ENCODE peak calls at places on chromosomes 11 and 22, in six cellular contexts. L is H1, Y is HepG2, O is K562, K is SK-N-SH, N is GM12878. R is an unnamed sample.

GRCh38 chr11:18676803-18677202 is 21.8 kb upstream of the TMEM86A start:
- DNase-seq in L (no peak), Y (no peak), O (no peak), K (no peak), N (no peak), R (no peak)

GRCh38 chr11:111066861-111067260 is 178.7 kb upstream of the POU2AF2 start:
- DNase-seq in L (no peak), Y (no peak), O (no peak), K (no peak), N (no peak), R (no peak)

GRCh38 chr11:113014262-113014661 is 53.0 kb downstream of the NCAM1 start:
- DNase-seq in L (no peak), Y (no peak), O (no peak), K (peak), N (no peak), R (no peak)

GRCh38 chr11:98060759-98061158 is 960.0 kb upstream of the CNTN5 start:
- DNase-seq in L (no peak), Y (no peak), O (no peak), K (no peak), N (no peak), R (no peak)

GRCh38 chr11:69874178-69874983 is 55.2 kb upstream of the FGF3 start:
- DNase-seq in L (no peak), Y (no peak), O (no peak), K (peak), N (no peak), R (no peak)

GRCh38 chr22:25735657-25736056 is 6.3 kb upstream of the MYO18B start:
- DNase-seq in L (no peak), Y (no peak), O (no peak), K (no peak), N (no peak), R (no peak)

GRCh38 chr11:131907371-131907770 is 537.0 kb downstream of the NTM start:
- DNase-seq in L (no peak), Y (no peak), O (no peak), K (no peak), N (no peak), R (no peak)

GRCh38 chr11:75554258-75555022 is 7.6 kb upstream of the SERPINH1 start:
- DNase-seq in L (no peak), Y (peak), O (peak), K (peak), N (no peak), R (no peak)

GRCh38 chr11:15826826-15827225 is 529.5 kb downstream of the SOX6 start:
- DNase-seq in L (peak), Y (no peak), O (peak), K (peak), N (no peak), R (peak)

GRCh38 chr11:103936059-103936458 is 100.4 kb upstream of the DDI1 start:
- DNase-seq in L (no peak), Y (no peak), O (no peak), K (no peak), N (no peak), R (no peak)

GRCh38 chr11:16897460-16898061 is 116.7 kb downstream of the PLEKHA7 start:
- DNase-seq in L (peak), Y (no peak), O (no peak), K (no peak), N (no peak), R (no peak)

GRCh38 chr11:128559496-128560103 is 27.8 kb downstream of the ETS1 start:
- DNase-seq in L (no peak), Y (no peak), O (no peak), K (no peak), N (no peak), R (no peak)

GRCh38 chr11:44816761-44817160 is 90.0 kb downstream of the TSPAN18 start:
- DNase-seq in L (no peak), Y (no peak), O (no peak), K (no peak), N (no peak), R (no peak)

GRCh38 chr22:44939451-44939850 is 70.4 kb downstream of the PHF21B start:
- DNase-seq in L (no peak), Y (no peak), O (no peak), K (no peak), N (no peak), R (no peak)

GRCh38 chr11:23192256-23192655 is 332.0 kb upstream of the CCDC179 start:
- DNase-seq in L (no peak), Y (no peak), O (no peak), K (no peak), N (no peak), R (no peak)

GRCh38 chr22:20118572-20119020 is 1.6 kb upstream of the TRMT2A start:
- DNase-seq in L (no peak), Y (no peak), O (peak), K (no peak), N (no peak), R (no peak)

GRCh38 chr11:100574894-100575769 is 112.0 kb upstream of the ARHGAP42 start:
- DNase-seq in L (no peak), Y (peak), O (no peak), K (no peak), N (no peak), R (no peak)

GRCh38 chr11:125165664-125166346 is 1.3 kb downstream of the PKNOX2 start:
- DNase-seq in L (no peak), Y (no peak), O (no peak), K (no peak), N (no peak), R (no peak)

GRCh38 chr22:22746963-22747933 is 102.8 kb downstream of the GGTLC2 start:
- DNase-seq in L (no peak), Y (no peak), O (no peak), K (no peak), N (no peak), R (no peak)

GRCh38 chr11:68843703-68844312 is 2.1 kb upstream of the CPT1A start:
- DNase-seq in L (peak), Y (peak), O (no peak), K (no peak), N (no peak), R (peak)

DNA sequence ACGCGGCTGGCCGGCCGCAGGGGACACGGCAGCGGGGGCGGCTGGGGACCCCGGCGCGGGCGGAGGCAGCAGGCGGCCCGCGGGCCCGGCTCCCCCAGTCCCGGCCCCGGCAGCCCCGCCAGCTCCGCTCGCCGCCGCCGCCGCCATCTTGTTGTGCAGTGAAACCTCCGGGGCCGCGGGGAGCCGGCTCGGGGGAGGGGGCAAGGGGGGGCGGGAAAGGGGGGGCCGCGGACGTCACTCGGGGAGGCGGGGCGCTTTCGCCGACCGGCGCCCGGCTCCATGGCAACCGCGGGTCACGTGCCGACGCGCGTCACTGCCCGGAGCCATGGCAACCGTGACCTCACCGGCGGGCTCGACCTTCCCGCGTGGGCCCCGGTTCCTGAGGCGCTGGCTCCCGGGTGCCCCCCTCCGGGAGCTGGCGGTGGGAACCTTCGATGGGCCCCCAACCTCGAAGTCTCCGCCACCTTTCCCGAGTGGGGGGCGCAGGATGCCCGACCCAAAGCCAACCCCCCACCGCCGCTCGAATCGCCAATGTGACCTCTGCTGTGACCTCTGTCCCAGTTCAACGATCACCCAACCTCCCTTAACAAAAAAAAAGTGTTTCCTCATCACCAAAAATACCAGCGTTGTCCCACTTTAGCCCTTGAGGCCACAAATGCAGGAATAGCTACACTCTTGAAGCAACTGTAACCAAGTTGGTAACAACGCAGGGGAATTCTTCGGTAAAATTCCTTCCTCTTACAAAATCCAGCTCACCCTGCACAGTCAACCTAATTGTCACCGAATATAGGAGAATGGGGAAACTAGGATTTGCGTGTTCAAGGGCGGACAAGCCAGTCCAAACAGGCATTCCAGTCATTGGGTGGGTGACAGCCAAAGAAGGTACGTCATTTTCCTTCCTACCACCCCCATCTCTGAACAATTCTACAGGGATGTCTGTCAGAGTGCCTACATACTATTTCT is at the start of gene SIK3:
- DNase-seq in L (peak), Y (peak), O (peak), K (peak), N (peak), R (peak)
- TF ChIP-seq CTCF in L (no peak), Y (peak), O (peak), K (peak), N (no peak), R (no peak)

GRCh38 chr22:47238886-47239860 is 476.7 kb downstream of the TBC1D22A start:
- DNase-seq in L (no peak), Y (no peak), O (no peak), K (no peak), N (no peak), R (no peak)

GRCh38 chr22:47233316-47234243 is 471.1 kb downstream of the TBC1D22A start:
- DNase-seq in L (no peak), Y (no peak), O (no peak), K (no peak), N (no peak), R (no peak)

GRCh38 chr22:47240116-47240515 is 477.7 kb downstream of the TBC1D22A start:
- DNase-seq in L (no peak), Y (no peak), O (no peak), K (no peak), N (no peak), R (no peak)

GRCh38 chr22:47237890-47238480 is 475.5 kb downstream of the TBC1D22A start:
- DNase-seq in L (no peak), Y (no peak), O (no peak), K (no peak), N (no peak), R (no peak)

DNA sequence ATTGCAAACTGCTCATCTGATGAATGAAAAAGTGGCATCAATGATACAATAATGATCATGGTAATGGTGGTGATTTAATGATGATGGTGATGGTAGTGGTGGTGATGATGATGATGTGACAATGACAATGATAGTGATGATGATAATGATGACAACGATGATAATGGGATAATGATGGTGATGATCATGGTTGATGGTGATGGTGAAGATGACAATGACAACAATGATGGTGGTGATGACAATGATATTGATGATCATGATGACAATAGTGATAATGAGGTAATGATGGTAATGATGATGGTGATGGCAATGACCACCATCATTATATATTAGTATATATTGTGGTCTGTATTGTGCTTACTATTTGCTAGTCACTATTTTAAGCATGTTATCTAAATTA is 474.3 kb downstream of the TBC1D22A start:
- DNase-seq in L (no peak), Y (no peak), O (no peak), K (no peak), N (no peak), R (no peak)
- TF ChIP-seq GABPA in L (no peak), Y (no peak), O (no peak), K (no peak), N (no peak), R (no peak)

GRCh38 chr22:36198936-36199616 is 2.5 kb downstream of the APOL4 start:
- DNase-seq in L (no peak), Y (peak), O (no peak), K (no peak), N (no peak), R (no peak)
- TF ChIP-seq CTCF in L (no peak), Y (peak), O (no peak), K (no peak), N (no peak), R (no peak)

GRCh38 chr22:46738642-46738960 is 549 bp upstream of the CERK start:
- DNase-seq in L (no peak), Y (peak), O (peak), K (no peak), N (no peak), R (no peak)
- TF ChIP-seq GABPA in L (no peak), Y (no peak), O (no peak), K (no peak), N (no peak), R (no peak)

GRCh38 chr11:11155962-11156815 is 196.9 kb downstream of the CSNK2A3 start:
- DNase-seq in L (peak), Y (no peak), O (peak), K (peak), N (no peak), R (no peak)
- TF ChIP-seq CTCF in L (peak), Y (peak), O (peak), K (peak), N (peak), R (peak)

DNA sequence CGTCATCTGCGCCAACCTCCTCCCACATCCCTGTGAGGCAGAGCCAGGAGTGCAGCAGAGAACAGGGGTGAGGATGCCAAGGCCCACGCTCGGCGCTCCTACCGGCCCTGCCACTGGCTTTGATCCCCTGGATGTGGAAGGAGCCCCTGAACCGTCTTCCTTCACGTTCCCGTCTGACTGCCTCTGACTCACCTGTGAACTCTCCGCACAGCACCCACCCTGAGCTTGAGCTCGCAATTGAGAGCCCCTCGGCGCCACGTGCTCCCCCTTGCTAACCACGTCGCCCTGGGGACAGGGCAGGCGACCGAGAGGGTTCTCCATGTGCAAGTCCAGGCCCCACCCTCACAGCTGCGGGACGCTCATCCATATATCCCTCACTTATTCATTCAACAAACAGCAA is 645.3 kb downstream of the BRD1 start:
- DNase-seq in L (no peak), Y (no peak), O (no peak), K (no peak), N (no peak), R (no peak)
- TF ChIP-seq GABPA in L (no peak), Y (no peak), O (no peak), K (no peak), N (no peak), R (no peak)

GRCh38 chr22:30697975-30698374 is 3.3 kb downstream of the OSBP2 start:
- DNase-seq in L (no peak), Y (no peak), O (peak), K (no peak), N (no peak), R (no peak)

GRCh38 chr22:30695351-30695762 is 683 bp downstream of the OSBP2 start:
- DNase-seq in L (no peak), Y (no peak), O (no peak), K (no peak), N (no peak), R (no peak)

GRCh38 chr22:30694171-30694637 is 470 bp upstream of the OSBP2 start:
- DNase-seq in L (peak), Y (no peak), O (no peak), K (peak), N (no peak), R (peak)

GRCh38 chr22:30695871-30696655 is 1.4 kb downstream of the OSBP2 start:
- DNase-seq in L (no peak), Y (no peak), O (no peak), K (no peak), N (no peak), R (no peak)

GRCh38 chr22:30694638-30695350 is at the start of gene OSBP2:
- DNase-seq in L (no peak), Y (no peak), O (peak), K (peak), N (no peak), R (no peak)
- TF ChIP-seq CTCF in L (no peak), Y (peak), O (no peak), K (no peak), N (no peak), R (no peak)

GRCh38 chr22:31323578-31324550 is 22.3 kb downstream of the PATZ1 start:
- DNase-seq in L (no peak), Y (no peak), O (no peak), K (no peak), N (no peak), R (no peak)
- TF ChIP-seq GABPA in L (no peak), Y (no peak), O (no peak), K (no peak), N (no peak), R (no peak)

GRCh38 chr11:105000167-105000566 is 22.8 kb downstream of the CASP5 start:
- DNase-seq in L (no peak), Y (peak), O (no peak), K (no peak), N (no peak), R (no peak)
- TF ChIP-seq CTCF in L (peak), Y (no peak), O (no peak), K (peak), N (no peak), R (no peak)

GRCh38 chr11:78742430-78742829 is 167.8 kb upstream of the NARS2 start:
- DNase-seq in L (no peak), Y (no peak), O (no peak), K (no peak), N (no peak), R (no peak)
- TF ChIP-seq GABPA in L (no peak), Y (no peak), O (no peak), K (no peak), N (no peak), R (no peak)